ENCODE peak calls at places on chromosomes 6 and 20, in nine cellular contexts. K, G, A, Z, P, S, Q, N and Y are unnamed samples.

GRCh38 chr6:122752493-122752892 is 27.0 kb upstream of the FABP7 start:
- DNase-seq in S (no peak), Z (no peak), K (no peak), N (no peak), P (no peak), Q (no peak), A (no peak), G (no peak), Y (no peak)

GRCh38 chr6:37680668-37681067 is 17.0 kb downstream of the MDGA1 start:
- DNase-seq in Q (no peak), Z (no peak), P (no peak), A (no peak), N (peak; percentile 89), K (no peak), G (no peak), S (no peak), Y (no peak)

GRCh38 chr6:75409286-75409685 is 84.3 kb downstream of the FILIP1 start:
- DNase-seq in Q (no peak), K (no peak), A (no peak), N (peak; percentile 41), P (no peak), Z (no peak), G (no peak), S (no peak), Y (no peak)

GRCh38 chr20:31630187-31630790 is 7.4 kb upstream of the COX4I2 start:
- DNase-seq in Z (peak; percentile 87), G (no peak), N (no peak), K (no peak), P (peak; percentile 24), S (no peak), Q (no peak), A (no peak), Y (no peak)

GRCh38 chr6:43078651-43079050 is 2.5 kb downstream of the PTK7 start:
- DNase-seq in N (peak; percentile 76), P (no peak), G (no peak), Q (no peak), S (no peak), K (no peak), A (no peak), Z (no peak), Y (peak; percentile 40)

GRCh38 chr6:163159689-163160088 is 254.8 kb upstream of the QKI start:
- DNase-seq in N (no peak), S (no peak), Q (no peak), A (no peak), G (no peak), P (no peak), Z (no peak), K (no peak), Y (no peak)

GRCh38 chr6:93341900-93342613 is 77.3 kb downstream of the EPHA7 start:
- DNase-seq in S (peak; percentile 61), A (peak; percentile 39), N (no peak), K (no peak), Q (peak; percentile 98), P (no peak), G (no peak), Z (no peak), Y (no peak)

GRCh38 chr20:56451056-56451765 is 17.2 kb upstream of the RTF2 start:
- DNase-seq in A (no peak), Z (no peak), P (no peak), Q (no peak), G (no peak), K (no peak), N (no peak), S (no peak), Y (no peak)

GRCh38 chr20:17767624-17768023 is 67.9 kb downstream of the BANF2 start:
- DNase-seq in A (no peak), K (no peak), G (no peak), N (no peak), Z (no peak), P (no peak), Q (no peak), S (no peak), Y (no peak)

GRCh38 chr6:166786704-166787293 is 159.7 kb upstream of the RPS6KA2 start:
- DNase-seq in N (peak; percentile 74), P (peak; percentile 81), S (peak; percentile 34), Q (peak; percentile 93), A (peak; percentile 71), G (peak; percentile 20), Z (peak; percentile 23), K (peak; percentile 52), Y (peak; percentile 78)

GRCh38 chr6:158457616-158458278 is 102.1 kb upstream of the TMEM181 start:
- DNase-seq in Q (no peak), G (no peak), S (no peak), A (no peak), P (peak; percentile 33), N (no peak), Z (peak; percentile 44), K (no peak), Y (no peak)

GRCh38 chr20:47175501-47175900 is 181.0 kb downstream of the ZMYND8 start:
- DNase-seq in S (no peak), N (no peak), Z (no peak), K (no peak), P (no peak), G (no peak), Q (peak; percentile 56), A (no peak), Y (no peak)

GRCh38 chr20:32252189-32252588 is 25.3 kb upstream of the KIF3B start:
- DNase-seq in G (no peak), P (no peak), Z (no peak), N (no peak), K (peak; percentile 48), Q (no peak), A (no peak), S (no peak), Y (no peak)

GRCh38 chr6:14305131-14305530 is 187.6 kb downstream of the CD83 start:
- DNase-seq in Z (no peak), K (no peak), G (no peak), Q (no peak), S (no peak), N (no peak), A (no peak), P (no peak), Y (no peak)

GRCh38 chr6:71387179-71387578 is 98.6 kb downstream of the OGFRL1 start:
- DNase-seq in N (no peak), Z (no peak), P (peak; percentile 70), A (no peak), S (no peak), K (no peak), Q (no peak), G (peak; percentile 44), Y (no peak)

GRCh38 chr6:3888153-3888957 is 39.2 kb downstream of the FAM50B start:
- DNase-seq in P (no peak), S (no peak), G (no peak), Q (no peak), K (no peak), Z (no peak), N (no peak), A (no peak), Y (no peak)

GRCh38 chr20:4875578-4876067 is 125.7 kb downstream of the SLC23A2 start:
- DNase-seq in S (peak; percentile 98), N (peak; percentile 39), P (no peak), Z (no peak), K (no peak), A (no peak), Q (peak; percentile 98), G (no peak), Y (no peak)

GRCh38 chr6:106527979-106528378 is 101.3 kb downstream of the RTN4IP1 start:
- DNase-seq in K (no peak), Z (no peak), Q (no peak), P (peak; percentile 85), G (peak; percentile 84), S (no peak), N (peak; percentile 84), A (no peak), Y (peak; percentile 45)

GRCh38 chr20:45798935-45799642 is 7.3 kb downstream of the DNTTIP1 start:
- DNase-seq in S (peak; percentile 11), Q (peak; percentile 70), N (peak; percentile 69), Z (peak; percentile 63), A (peak; percentile 68), K (peak; percentile 51), P (peak; percentile 60), G (no peak), Y (peak; percentile 74)

GRCh38 chr6:64081459-64081858 is 445.9 kb downstream of the PHF3 start:
- DNase-seq in K (no peak), Z (no peak), G (no peak), S (no peak), A (no peak), P (peak; percentile 21), Q (no peak), N (no peak), Y (no peak)

GRCh38 chr6:163191704-163192537 is 222.6 kb upstream of the QKI start:
- DNase-seq in P (peak; percentile 11), K (no peak), A (no peak), S (no peak), G (no peak), Q (no peak), Z (no peak), N (no peak), Y (peak; percentile 60)